ENCODE peak calls at places on chromosomes 4 and X, in six cellular contexts. S, P, D, Y, W and R are unnamed samples.

GRCh38 chrX:15790766-15791380 is 589 bp downstream of the ZRSR2 start:
- ATAC-seq in S (no peak), W (no peak), D (peak), P (peak), Y (peak), R (peak)

GRCh38 chr4:152771736-152772533 is 7.6 kb downstream of the TIGD4 start:
- ATAC-seq in Y (no peak), D (no peak), W (no peak), S (peak), P (no peak), R (no peak)

GRCh38 chr4:128540122-128540521 is 252.5 kb upstream of the PGRMC2 start:
- ATAC-seq in Y (peak), W (no peak), D (no peak), P (no peak), S (no peak), R (no peak)

GRCh38 chr4:77922158-77923094 is 59.8 kb downstream of the MRPL1 start:
- ATAC-seq in W (no peak), D (peak), S (no peak), P (peak), Y (no peak), R (no peak)

GRCh38 chr4:81844717-81845116 is 373.0 kb upstream of the RASGEF1B start:
- ATAC-seq in S (peak), D (peak), W (peak), P (peak), Y (peak), R (peak)

GRCh38 chrX:84046403-84046984 is 141.5 kb downstream of the RPS6KA6 start:
- ATAC-seq in D (peak), Y (peak), W (peak), S (peak), P (peak), R (no peak)

GRCh38 chr4:54496412-54496811 is 161.3 kb upstream of the KIT start:
- ATAC-seq in S (no peak), P (no peak), W (peak), D (no peak), Y (no peak), R (no peak)

GRCh38 chr4:41307633-41308032 is 50.9 kb downstream of the UCHL1 start:
- ATAC-seq in W (no peak), Y (no peak), P (no peak), S (no peak), D (no peak), R (no peak)

GRCh38 chr4:181308476-181309170 is 934.6 kb upstream of the TENM3 start:
- ATAC-seq in Y (no peak), D (no peak), W (no peak), S (no peak), P (no peak), R (no peak)

GRCh38 chr4:68342139-68342538 is 7.8 kb downstream of the YTHDC1 start:
- ATAC-seq in W (no peak), S (peak), D (no peak), Y (peak), P (peak), R (peak)

GRCh38 chrX:136953867-136954787 is 73.6 kb upstream of the RBMX start:
- ATAC-seq in P (peak), W (peak), Y (peak), D (peak), S (peak), R (peak)

GRCh38 chr4:26985836-26986235 is 125.2 kb downstream of the STIM2 start:
- ATAC-seq in P (no peak), W (no peak), Y (no peak), D (no peak), S (peak), R (no peak)

GRCh38 chr4:78720994-78721677 is 55.0 kb upstream of the BMP2K start:
- ATAC-seq in Y (peak), P (no peak), S (peak), D (peak), W (no peak), R (peak)

GRCh38 chr4:173527103-173527876 is 2.7 kb downstream of the HAND2 start:
- ATAC-seq in S (no peak), D (no peak), Y (peak), W (no peak), P (no peak), R (no peak)

GRCh38 chr4:150117094-150117493 is 38.8 kb downstream of the DCLK2 start:
- ATAC-seq in S (no peak), P (peak), W (peak), D (no peak), Y (no peak), R (no peak)

GRCh38 chr4:41013746-41014145 is 200.6 kb downstream of the APBB2 start:
- ATAC-seq in W (no peak), P (no peak), D (no peak), S (no peak), Y (no peak), R (no peak)

GRCh38 chrX:16610121-16610565 is 39.8 kb upstream of the S100G start:
- ATAC-seq in Y (no peak), S (no peak), D (no peak), W (no peak), P (no peak), R (no peak)

GRCh38 chr4:132642196-132642817 is 506.8 kb upstream of the PCDH10 start:
- ATAC-seq in Y (no peak), D (peak), S (peak), W (no peak), P (peak), R (no peak)

GRCh38 chr4:158610790-158611189 is 60.9 kb downstream of the C4orf46 start:
- ATAC-seq in W (no peak), Y (no peak), P (no peak), D (no peak), S (peak), R (no peak)

GRCh38 chrX:150148749-150149672 is 210.7 kb upstream of the EOLA2 start:
- ATAC-seq in W (no peak), S (no peak), D (no peak), P (no peak), Y (no peak), R (no peak)

GRCh38 chr4:26069218-26069617 is 155.2 kb downstream of the SMIM20 start:
- ATAC-seq in D (peak), W (no peak), S (peak), P (peak), Y (peak), R (no peak)

GRCh38 chrX:431492-432132 is 44.9 kb upstream of the PPP2R3B start:
- ATAC-seq in D (no peak), Y (no peak), P (no peak), W (no peak), S (no peak), R (no peak)

GRCh38 chrX:130834149-130834548 is 68.9 kb downstream of the ENOX2 start:
- ATAC-seq in W (no peak), S (no peak), D (no peak), P (no peak), Y (no peak), R (no peak)

GRCh38 chr4:138113819-138114415 is 128.2 kb downstream of the SLC7A11 start:
- ATAC-seq in Y (no peak), W (no peak), D (no peak), P (no peak), S (peak), R (no peak)

GRCh38 chr4:78437608-78438088 is 113.9 kb upstream of the ANXA3 start:
- ATAC-seq in D (no peak), S (no peak), W (no peak), Y (no peak), P (no peak), R (no peak)

GRCh38 chr4:54231419-54232150 is 2.5 kb downstream of the PDGFRA start:
- ATAC-seq in Y (no peak), D (no peak), S (no peak), W (no peak), P (no peak), R (no peak)

GRCh38 chr4:162839814-162840213 is 326.9 kb downstream of the NAF1 start:
- ATAC-seq in P (peak), S (no peak), W (no peak), Y (no peak), D (peak), R (no peak)

GRCh38 chr4:93710101-93710846 is 118.3 kb upstream of the ATOH1 start:
- ATAC-seq in S (peak), Y (no peak), P (peak), W (peak), D (peak), R (no peak)

GRCh38 chrX:137418086-137418485 is 147.8 kb upstream of the ZIC3 start:
- ATAC-seq in W (no peak), D (no peak), Y (no peak), S (no peak), P (no peak), R (no peak)

GRCh38 chrX:65932173-65933084 is 107.5 kb downstream of the VSIG4 start:
- ATAC-seq in P (peak), W (no peak), S (peak), D (peak), Y (peak), R (no peak)

GRCh38 chrX:45517090-45517973 is 316.7 kb upstream of the DIPK2B start:
- ATAC-seq in S (no peak), P (no peak), D (no peak), W (no peak), Y (no peak), R (no peak)
- TF ChIP-seq EP300 in S (no peak), P (no peak), D (no peak), W (no peak), Y (no peak), R (no peak)

DNA sequence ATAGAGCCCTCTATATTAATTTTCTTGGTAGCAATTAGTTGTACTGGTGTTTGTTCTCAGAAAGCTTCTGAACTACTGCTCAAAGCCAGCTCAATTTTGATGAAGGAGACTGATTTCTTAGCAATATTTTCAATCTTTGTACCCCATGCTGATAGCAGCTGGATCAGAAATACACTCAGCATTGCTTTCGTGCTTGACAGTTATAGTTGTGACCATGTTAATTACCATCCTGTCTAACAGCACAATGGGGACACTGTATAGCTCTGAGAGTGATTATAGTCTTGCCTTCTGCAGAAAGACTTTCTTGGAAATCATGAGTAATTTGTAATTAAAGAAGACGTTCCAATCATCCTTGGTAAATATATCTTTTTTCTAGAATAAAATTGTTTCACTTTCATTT is 79.7 kb upstream of the GNPDA2 start:
- ATAC-seq in W (no peak), Y (no peak), D (no peak), P (no peak), S (no peak), R (no peak)
- TF ChIP-seq EP300 in W (no peak), Y (no peak), D (no peak), P (no peak), S (no peak), R (no peak)

DNA sequence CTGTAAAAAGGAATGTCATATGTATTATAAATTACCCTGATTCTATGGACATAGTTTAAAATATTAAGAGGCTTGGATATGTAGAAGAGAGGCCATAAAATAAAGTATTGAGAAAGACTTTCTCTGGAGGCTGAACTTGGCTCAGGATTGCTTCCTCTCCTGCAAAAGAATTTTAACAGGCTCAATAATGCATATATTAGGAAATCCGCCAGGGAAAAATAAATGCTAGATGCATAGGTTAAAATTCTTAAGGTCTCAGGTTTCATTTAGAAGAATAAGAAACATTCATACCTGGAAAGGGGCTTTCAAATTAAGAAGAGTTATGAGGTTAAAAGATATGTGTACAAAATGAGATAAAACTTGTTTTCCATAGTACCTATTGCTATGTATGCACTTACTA is 424.3 kb downstream of the ARAP2 start:
- ATAC-seq in D (no peak), W (no peak), S (no peak), P (no peak), Y (no peak), R (no peak)
- TF ChIP-seq EP300 in D (no peak), W (no peak), S (no peak), P (no peak), Y (no peak), R (no peak)

GRCh38 chrX:98452456-98452855 is 1568.7 kb downstream of the RPA4 start:
- ATAC-seq in P (no peak), Y (no peak), S (no peak), D (no peak), W (no peak), R (no peak)
- TF ChIP-seq EP300 in P (no peak), Y (no peak), S (no peak), D (no peak), W (no peak), R (no peak)

GRCh38 chr4:89539797-89540711 is 232.5 kb upstream of the GPRIN3 start:
- ATAC-seq in P (peak), Y (no peak), W (no peak), S (no peak), D (no peak), R (no peak)

GRCh38 chr4:89538886-89539285 is 231.3 kb upstream of the GPRIN3 start:
- ATAC-seq in P (no peak), S (no peak), Y (no peak), W (no peak), D (no peak), R (no peak)

GRCh38 chr4:89537281-89537680 is 229.7 kb upstream of the GPRIN3 start:
- ATAC-seq in S (no peak), W (no peak), D (no peak), P (no peak), Y (no peak), R (no peak)

GRCh38 chr4:89538171-89538570 is 230.6 kb upstream of the GPRIN3 start:
- ATAC-seq in S (no peak), W (no peak), P (no peak), Y (no peak), D (no peak), R (no peak)

DNA sequence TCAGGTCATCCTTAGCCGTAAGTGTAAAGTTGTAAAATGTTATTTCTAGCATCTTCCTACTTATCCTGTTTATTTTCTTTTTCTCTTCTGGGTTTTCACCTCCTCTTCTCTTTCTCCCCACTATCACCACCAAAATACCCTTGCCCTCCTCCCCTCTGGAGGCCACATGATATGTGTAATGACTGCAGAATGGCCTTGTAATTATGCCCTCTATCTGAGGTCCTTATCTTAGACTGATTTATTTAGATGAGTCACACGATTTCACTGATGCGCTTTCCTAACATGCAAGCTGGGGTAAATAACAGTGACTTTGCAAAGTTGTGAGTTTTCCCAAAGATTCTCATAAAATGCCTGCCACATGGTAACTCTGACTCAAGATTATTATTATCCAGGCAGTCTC is 231.8 kb upstream of the GPRIN3 start:
- ATAC-seq in S (no peak), D (no peak), W (no peak), Y (no peak), P (peak), R (no peak)
- TF ChIP-seq EP300 in S (no peak), D (no peak), W (no peak), Y (no peak), P (peak), R (no peak)